ENCODE peak calls at places on chromosome 17, in five cellular contexts. One of them, this sample, is unnamed.
A peak's percentile ranks its signal among the peaks of the same experiment; 100 is the strongest.

GRCh38 chr17:1626333-1626732 is 2.3 kb downstream of the SLC43A2 start:
- DNase-seq in SK-N-SH: no peak
- DNase-seq in neural progenitor cell: peak; percentile 73
- DNase-seq in fibroblast of lung: no peak
- DNase-seq in tibial nerve: no peak
- DNase-seq in this sample: no peak

GRCh38 chr17:80424878-80425765 is 10.2 kb downstream of the ENDOV start:
- DNase-seq in SK-N-SH: peak; percentile 54
- DNase-seq in neural progenitor cell: peak; percentile 37
- DNase-seq in fibroblast of lung: no peak
- DNase-seq in tibial nerve: no peak
- DNase-seq in this sample: no peak

GRCh38 chr17:11889266-11889665 is 108.0 kb downstream of the ZNF18 start:
- DNase-seq in SK-N-SH: no peak
- DNase-seq in neural progenitor cell: no peak
- DNase-seq in fibroblast of lung: no peak
- DNase-seq in tibial nerve: no peak
- DNase-seq in this sample: no peak

GRCh38 chr17:80068301-80069160 is 32.1 kb downstream of the CCDC40 start:
- DNase-seq in SK-N-SH: peak; percentile 68
- DNase-seq in neural progenitor cell: no peak
- DNase-seq in fibroblast of lung: peak; percentile 78
- DNase-seq in tibial nerve: peak; percentile 51
- DNase-seq in this sample: no peak

GRCh38 chr17:7046127-7046724 is 2.3 kb upstream of the SLC16A11 start:
- DNase-seq in SK-N-SH: no peak
- DNase-seq in neural progenitor cell: peak; percentile 54
- DNase-seq in fibroblast of lung: no peak
- DNase-seq in tibial nerve: no peak
- DNase-seq in this sample: no peak

GRCh38 chr17:55889271-55889670 is 138.4 kb downstream of the PCTP start:
- DNase-seq in SK-N-SH: no peak
- DNase-seq in neural progenitor cell: no peak
- DNase-seq in fibroblast of lung: no peak
- DNase-seq in tibial nerve: no peak
- DNase-seq in this sample: no peak

GRCh38 chr17:58415371-58416055 is 1.8 kb downstream of the RNF43 start:
- DNase-seq in SK-N-SH: peak; percentile 11
- DNase-seq in neural progenitor cell: peak; percentile 52
- DNase-seq in fibroblast of lung: no peak
- DNase-seq in tibial nerve: no peak
- DNase-seq in this sample: no peak

GRCh38 chr17:78256705-78257559 is 25.5 kb downstream of the TMEM235 start:
- DNase-seq in SK-N-SH: peak; percentile 78
- DNase-seq in neural progenitor cell: peak; percentile 51
- DNase-seq in fibroblast of lung: no peak
- DNase-seq in tibial nerve: no peak
- DNase-seq in this sample: no peak

GRCh38 chr17:16537130-16537458 is 31.9 kb downstream of the ZNF287 start:
- DNase-seq in SK-N-SH: no peak
- DNase-seq in neural progenitor cell: no peak
- DNase-seq in fibroblast of lung: no peak
- DNase-seq in tibial nerve: no peak
- DNase-seq in this sample: no peak

GRCh38 chr17:13337171-13337570 is 264.6 kb downstream of the HS3ST3A1 start:
- DNase-seq in SK-N-SH: no peak
- DNase-seq in neural progenitor cell: no peak
- DNase-seq in fibroblast of lung: peak; percentile 77
- DNase-seq in tibial nerve: no peak
- DNase-seq in this sample: no peak

GRCh38 chr17:62059394-62059793 is 5.7 kb downstream of the MED13 start:
- DNase-seq in SK-N-SH: no peak
- DNase-seq in neural progenitor cell: no peak
- DNase-seq in fibroblast of lung: no peak
- DNase-seq in tibial nerve: no peak
- DNase-seq in this sample: no peak

GRCh38 chr17:15273141-15273793 is 8.1 kb upstream of the PMP22 start:
- DNase-seq in SK-N-SH: no peak
- DNase-seq in neural progenitor cell: no peak
- DNase-seq in fibroblast of lung: peak; percentile 94
- DNase-seq in tibial nerve: peak; percentile 36
- DNase-seq in this sample: no peak

GRCh38 chr17:5638596-5638995 is 54.3 kb upstream of the NLRP1 start:
- DNase-seq in SK-N-SH: no peak
- DNase-seq in neural progenitor cell: no peak
- DNase-seq in fibroblast of lung: no peak
- DNase-seq in tibial nerve: no peak
- DNase-seq in this sample: no peak

GRCh38 chr17:5164465-5164864 is 27.2 kb downstream of the ZNF594 start:
- DNase-seq in SK-N-SH: no peak
- DNase-seq in neural progenitor cell: no peak
- DNase-seq in fibroblast of lung: no peak
- DNase-seq in tibial nerve: no peak
- DNase-seq in this sample: no peak

GRCh38 chr17:82586576-82587233 is 61.5 kb downstream of the WDR45B start:
- DNase-seq in SK-N-SH: no peak
- DNase-seq in neural progenitor cell: no peak
- DNase-seq in fibroblast of lung: no peak
- DNase-seq in tibial nerve: no peak
- DNase-seq in this sample: no peak

GRCh38 chr17:82582709-82583108 is 63.2 kb downstream of the FOXK2 start:
- DNase-seq in SK-N-SH: no peak
- DNase-seq in neural progenitor cell: no peak
- DNase-seq in fibroblast of lung: no peak
- DNase-seq in tibial nerve: no peak
- DNase-seq in this sample: no peak

GRCh38 chr17:82583720-82584234 is 64.2 kb downstream of the FOXK2 start:
- DNase-seq in SK-N-SH: no peak
- DNase-seq in neural progenitor cell: no peak
- DNase-seq in fibroblast of lung: no peak
- DNase-seq in tibial nerve: no peak
- DNase-seq in this sample: no peak

GRCh38 chr17:82577300-82577699 is 57.8 kb downstream of the FOXK2 start:
- DNase-seq in SK-N-SH: no peak
- DNase-seq in neural progenitor cell: no peak
- DNase-seq in fibroblast of lung: no peak
- DNase-seq in tibial nerve: no peak
- DNase-seq in this sample: no peak

GRCh38 chr17:82582208-82582607 is 62.7 kb downstream of the FOXK2 start:
- DNase-seq in SK-N-SH: no peak
- DNase-seq in neural progenitor cell: no peak
- DNase-seq in fibroblast of lung: peak; percentile 39
- DNase-seq in tibial nerve: no peak
- DNase-seq in this sample: no peak
- H3K27ac ChIP-seq in SK-N-SH: no peak overlapping the region
- H3K27ac ChIP-seq in neural progenitor cell: no peak overlapping the region
- H3K27ac ChIP-seq in fibroblast of lung: no peak overlapping the region
- H3K27ac ChIP-seq in tibial nerve: peak overlapping the region; percentile 93
- H3K27ac ChIP-seq in this sample: no peak overlapping the region

DNA sequence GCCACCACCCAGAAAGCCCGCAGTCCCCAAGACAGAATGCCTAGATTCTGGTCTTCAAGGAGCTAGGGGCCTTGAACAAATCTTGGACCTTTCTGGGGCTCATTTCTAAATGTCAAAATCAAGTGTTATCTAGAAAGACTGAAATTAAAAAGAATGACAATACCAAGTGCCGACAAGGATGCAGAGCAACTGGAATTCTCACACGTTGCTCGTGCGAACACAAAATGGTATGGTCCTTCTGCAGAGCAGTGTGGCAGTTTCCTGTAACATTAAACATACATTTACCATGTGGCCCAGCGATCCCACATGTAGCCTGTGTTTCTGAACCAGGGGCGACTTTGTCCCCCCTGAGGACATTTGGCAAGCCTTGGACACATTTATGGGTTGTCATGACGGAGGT is 137.9 kb downstream of the GAS7 start:
- DNase-seq in SK-N-SH: no peak
- DNase-seq in neural progenitor cell: no peak
- DNase-seq in fibroblast of lung: no peak
- DNase-seq in tibial nerve: no peak
- DNase-seq in this sample: no peak
- H3K27ac ChIP-seq in SK-N-SH: peak overlapping the region; percentile 24
- H3K27ac ChIP-seq in neural progenitor cell: no peak overlapping the region
- H3K27ac ChIP-seq in fibroblast of lung: no peak overlapping the region
- H3K27ac ChIP-seq in tibial nerve: peak overlapping the region; percentile 87
- H3K27ac ChIP-seq in this sample: peak overlapping the region; percentile 61

DNA sequence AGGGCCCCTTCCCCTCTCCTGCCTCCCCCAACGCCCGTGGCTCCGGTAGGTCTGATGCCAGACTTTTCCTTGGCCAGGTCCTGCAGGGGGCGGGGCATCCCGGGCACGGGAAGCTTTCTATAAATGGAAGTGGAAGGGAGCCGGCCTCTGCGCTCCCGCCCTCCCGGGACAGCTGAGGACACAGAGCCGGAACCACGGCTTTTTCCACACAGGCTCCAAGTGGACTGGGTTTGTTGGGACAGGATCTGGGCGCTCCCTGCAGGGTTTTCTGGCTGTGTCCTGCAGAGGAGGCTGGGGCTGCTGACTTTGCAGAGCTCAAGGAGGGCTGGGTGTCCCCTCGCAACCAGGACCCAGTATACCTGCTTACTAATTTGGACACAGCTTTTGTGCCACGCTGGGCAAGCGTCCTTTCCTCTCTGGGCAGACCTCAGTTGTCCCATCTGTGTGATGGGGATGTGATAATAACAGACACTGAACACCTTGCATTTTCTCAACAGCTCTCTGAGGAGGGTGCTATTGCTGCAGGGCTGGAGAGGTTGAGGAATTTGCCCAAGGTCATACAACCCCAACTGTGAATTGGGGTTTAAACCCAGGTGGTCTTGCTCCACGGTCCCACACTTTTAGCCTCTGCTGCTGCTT is 1.8 kb downstream of the TNS4 start:
- DNase-seq in SK-N-SH: peak; percentile 84
- DNase-seq in neural progenitor cell: peak; percentile 77
- DNase-seq in fibroblast of lung: peak; percentile 66
- DNase-seq in tibial nerve: peak; percentile 72
- DNase-seq in this sample: peak; percentile 96
- H3K27ac ChIP-seq in SK-N-SH: peak overlapping the region; percentile 18
- H3K27ac ChIP-seq in neural progenitor cell: no peak overlapping the region
- H3K27ac ChIP-seq in fibroblast of lung: no peak overlapping the region
- H3K27ac ChIP-seq in tibial nerve: peak overlapping the region; percentile 21
- H3K27ac ChIP-seq in this sample: peak overlapping the region; percentile 75

GRCh38 chr17:77212081-77212832 is 71.5 kb downstream of the SEC14L1 start:
- DNase-seq in SK-N-SH: no peak
- DNase-seq in neural progenitor cell: no peak
- DNase-seq in fibroblast of lung: no peak
- DNase-seq in tibial nerve: no peak
- DNase-seq in this sample: no peak
- H3K27ac ChIP-seq in SK-N-SH: no peak overlapping the region
- H3K27ac ChIP-seq in neural progenitor cell: no peak overlapping the region
- H3K27ac ChIP-seq in fibroblast of lung: no peak overlapping the region
- H3K27ac ChIP-seq in tibial nerve: peak overlapping the region; percentile 84
- H3K27ac ChIP-seq in this sample: no peak overlapping the region

GRCh38 chr17:31788956-31789355 is 70.1 kb downstream of the COPRS start:
- DNase-seq in SK-N-SH: no peak
- DNase-seq in neural progenitor cell: no peak
- DNase-seq in fibroblast of lung: peak; percentile 55
- DNase-seq in tibial nerve: no peak
- DNase-seq in this sample: no peak
- H3K27ac ChIP-seq in SK-N-SH: no peak overlapping the region
- H3K27ac ChIP-seq in neural progenitor cell: no peak overlapping the region
- H3K27ac ChIP-seq in fibroblast of lung: peak overlapping the region; percentile 46
- H3K27ac ChIP-seq in tibial nerve: no peak overlapping the region
- H3K27ac ChIP-seq in this sample: peak overlapping the region; percentile 76

GRCh38 chr17:57408064-57408811 is 151.9 kb downstream of the MSI2 start:
- DNase-seq in SK-N-SH: no peak
- DNase-seq in neural progenitor cell: peak; percentile 68
- DNase-seq in fibroblast of lung: peak; percentile 42
- DNase-seq in tibial nerve: no peak
- DNase-seq in this sample: no peak
- H3K27ac ChIP-seq in SK-N-SH: peak overlapping the region; percentile 55
- H3K27ac ChIP-seq in neural progenitor cell: peak overlapping the region; percentile 100
- H3K27ac ChIP-seq in fibroblast of lung: no peak overlapping the region
- H3K27ac ChIP-seq in tibial nerve: peak overlapping the region; percentile 47
- H3K27ac ChIP-seq in this sample: no peak overlapping the region

This sample was measured in esophagus muscularis mucosa.